ENCODE peak calls at places on chromosomes 5 and 9, in eight cellular contexts. V, C, A, M, P, H, X and Y are unnamed samples.

GRCh38 chr5:568061-568781 is 43.9 kb upstream of the CEP72 start:
- DNase-seq in H (no peak), V (no peak), C (no peak), X (no peak), M (no peak), A (no peak), P (no peak), Y (no peak)

GRCh38 chr5:123085638-123086286 is 3.3 kb upstream of the PRDM6 start:
- DNase-seq in C (no peak), V (peak), H (no peak), M (no peak), X (no peak), P (no peak), A (no peak), Y (no peak)

GRCh38 chr5:87188411-87188810 is 79.3 kb upstream of the RASA1 start:
- DNase-seq in P (no peak), A (peak), M (no peak), C (no peak), X (no peak), V (no peak), H (no peak), Y (no peak)

GRCh38 chr9:26033346-26033745 is 355.1 kb upstream of the TUSC1 start:
- DNase-seq in P (no peak), X (no peak), C (no peak), A (no peak), V (no peak), M (no peak), H (no peak), Y (peak)

GRCh38 chr5:135159626-135160025 is 125.6 kb upstream of the PITX1 start:
- DNase-seq in C (no peak), H (no peak), X (no peak), M (no peak), V (no peak), A (no peak), P (no peak), Y (no peak)

GRCh38 chr5:30099634-30100033 is 1093.9 kb upstream of the CDH6 start:
- DNase-seq in X (no peak), M (peak), A (peak), P (no peak), H (no peak), C (no peak), V (peak), Y (peak)

GRCh38 chr5:169751490-169751889 is 114.4 kb downstream of the DOCK2 start:
- DNase-seq in X (no peak), H (no peak), V (no peak), P (no peak), A (no peak), C (no peak), M (peak), Y (no peak)

GRCh38 chr9:82790868-82791267 is 272.1 kb downstream of the RASEF start:
- DNase-seq in X (no peak), C (no peak), H (no peak), V (no peak), M (no peak), P (no peak), A (no peak), Y (no peak)

GRCh38 chr9:86413966-86414880 is 60.0 kb upstream of the TUT7 start:
- DNase-seq in V (peak), P (no peak), C (no peak), M (peak), A (peak), X (no peak), H (no peak), Y (peak)

DNA sequence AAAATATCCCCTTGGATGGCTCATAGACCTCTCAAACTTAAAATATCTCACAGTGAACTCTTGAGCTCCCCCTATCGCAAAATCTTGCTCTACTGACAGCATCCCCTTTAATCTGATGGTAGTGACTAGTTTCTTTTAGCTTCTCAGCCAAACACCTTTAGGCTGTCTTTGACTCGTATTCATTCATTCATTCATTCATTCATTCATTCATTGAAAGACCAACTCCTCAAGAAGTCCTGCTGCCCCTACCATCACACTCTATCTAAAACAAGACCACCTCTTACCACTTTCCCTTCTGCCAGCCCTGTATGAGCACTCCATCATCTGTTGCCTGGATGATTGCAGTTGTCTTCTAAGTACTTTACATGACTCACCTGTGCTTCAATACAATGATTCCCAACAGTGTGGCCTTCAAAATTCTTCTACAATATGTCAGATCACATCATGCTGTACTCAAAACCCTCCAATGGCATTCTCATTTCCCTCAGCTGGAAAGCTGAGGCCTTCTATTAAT is 46.8 kb downstream of the ITGA2 start:
- DNase-seq in A (peak), M (no peak), C (no peak), H (no peak), X (no peak), P (no peak), V (peak), Y (peak)
- TF ChIP-seq CTCF in A (peak), M (peak), C (no peak), H (no peak), X (no peak), P (peak), V (peak), Y (peak)

GRCh38 chr9:21392270-21392669 is 7.1 kb upstream of the IFNA2 start:
- DNase-seq in M (no peak), V (peak), P (peak), A (peak), X (no peak), C (no peak), H (no peak), Y (peak)

GRCh38 chr9:21398955-21399489 is 9.9 kb upstream of the IFNA8 start:
- DNase-seq in C (no peak), X (no peak), P (no peak), M (no peak), V (no peak), A (no peak), H (no peak), Y (no peak)

DNA sequence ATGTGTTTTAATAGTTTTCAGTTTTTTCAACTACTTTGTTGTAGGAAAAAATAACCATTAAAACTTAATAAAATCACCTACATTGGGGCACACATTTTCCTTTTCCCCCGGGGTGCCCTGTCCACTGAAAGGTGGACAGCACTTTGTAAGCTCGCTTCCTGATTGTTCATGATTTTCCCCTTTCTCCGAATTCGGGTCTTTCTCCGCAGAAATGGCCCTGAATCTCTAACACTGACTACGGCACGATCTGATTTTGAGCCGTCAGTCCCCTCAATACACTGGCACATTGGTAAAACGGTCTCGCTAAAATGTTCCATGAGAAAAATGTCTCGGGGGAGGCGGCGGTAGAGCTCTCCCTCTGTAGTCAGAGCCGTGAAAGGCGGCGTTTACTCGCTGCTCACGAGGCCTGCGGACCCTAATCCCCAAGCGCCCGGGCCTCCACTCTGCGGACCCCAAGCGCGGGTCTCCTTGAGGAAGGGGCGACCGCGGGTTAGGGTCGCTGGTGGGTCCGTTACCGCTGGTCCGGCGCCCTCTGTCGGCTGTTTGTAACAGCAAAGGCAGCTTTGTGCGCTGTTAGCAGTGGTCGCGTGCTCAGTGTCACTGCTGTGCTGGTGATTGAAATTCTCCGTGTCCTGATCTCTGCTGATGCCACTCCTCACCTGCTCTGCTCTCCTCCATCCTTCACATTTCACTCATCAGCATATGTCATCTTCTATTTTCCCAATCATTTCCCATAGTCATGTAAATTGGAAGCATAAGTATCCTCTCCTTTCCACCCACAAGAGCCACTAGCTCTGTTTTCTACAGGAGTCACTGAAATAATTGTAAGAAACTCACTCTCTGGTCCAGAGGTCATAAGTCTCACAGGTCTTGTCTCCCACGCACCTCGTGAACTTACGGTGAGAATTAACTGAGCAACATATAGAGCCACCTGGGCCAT is 10.8 kb upstream of the IFNA2 start:
- DNase-seq in H (no peak), V (peak), P (peak), M (peak), C (peak), A (peak), X (peak), Y (peak)
- H3K4me3 ChIP-seq in H (peak), V (peak), P (peak), M (peak), C (peak), A (peak), X (peak), Y (peak)

GRCh38 chr9:109793921-109794320 is 13.9 kb downstream of the PALM2AKAP2 start:
- DNase-seq in P (no peak), H (no peak), X (no peak), A (no peak), V (no peak), M (no peak), C (no peak), Y (no peak)

GRCh38 chr9:109794361-109795012 is 14.5 kb downstream of the PALM2AKAP2 start:
- DNase-seq in H (no peak), A (no peak), V (no peak), C (no peak), X (no peak), P (no peak), M (no peak), Y (peak)

GRCh38 chr9:109796081-109796480 is 16.1 kb downstream of the PALM2AKAP2 start:
- DNase-seq in X (no peak), H (no peak), V (no peak), P (no peak), A (no peak), C (no peak), M (no peak), Y (no peak)

GRCh38 chr9:109797006-109797405 is 17.0 kb downstream of the PALM2AKAP2 start:
- DNase-seq in V (no peak), X (no peak), H (no peak), A (no peak), M (no peak), C (no peak), P (no peak), Y (no peak)

DNA sequence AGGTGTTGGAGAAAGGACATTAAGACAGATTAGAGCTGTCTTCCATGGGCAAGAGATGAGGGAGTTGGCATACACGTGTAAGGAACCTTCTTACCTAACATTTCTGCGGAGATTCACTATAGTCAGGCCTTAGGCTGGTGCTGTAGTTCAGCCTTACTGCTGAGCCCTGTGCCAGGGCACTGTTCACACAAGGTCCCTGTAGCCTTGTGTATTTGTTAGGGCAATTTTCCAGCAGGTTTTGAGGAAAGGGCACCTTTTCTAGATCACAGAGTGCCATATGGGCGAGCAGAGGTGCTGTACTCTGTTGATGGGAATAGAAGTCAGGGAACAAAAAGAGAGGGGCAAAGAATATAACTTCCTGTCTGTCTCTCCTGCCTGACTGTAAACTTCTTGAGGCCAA is 15.6 kb downstream of the PALM2AKAP2 start:
- DNase-seq in V (no peak), H (no peak), A (no peak), M (no peak), X (no peak), P (no peak), C (no peak), Y (no peak)
- TF ChIP-seq CTCF in V (no peak), H (no peak), A (no peak), M (no peak), X (no peak), P (no peak), C (no peak), Y (no peak)

DNA sequence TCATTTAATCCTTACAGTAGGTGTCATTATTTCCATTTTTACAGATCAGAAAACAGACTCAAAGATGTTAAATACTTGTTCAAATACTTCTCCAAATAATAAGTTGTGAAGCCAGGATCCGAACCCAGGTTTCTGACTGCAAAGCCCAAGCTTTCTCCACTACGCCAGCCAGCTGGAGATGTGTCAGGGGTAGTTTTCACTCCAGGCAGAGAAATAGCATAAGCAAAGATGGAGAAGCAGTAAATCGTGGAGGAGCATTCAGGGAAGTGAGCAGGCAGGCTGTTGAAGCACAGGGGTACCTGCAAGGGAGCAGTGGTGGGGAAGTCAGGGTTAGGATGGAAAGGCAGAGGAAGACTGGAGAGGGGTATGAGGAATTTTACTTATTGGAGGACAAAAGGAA is 2.9 kb downstream of the TLN1 start:
- DNase-seq in X (no peak), M (no peak), V (no peak), C (no peak), H (no peak), A (no peak), P (no peak), Y (no peak)
- H3K4me3 ChIP-seq in X (peak), M (peak), V (peak), C (peak), H (peak), A (peak), P (peak), Y (peak)

GRCh38 chr9:114954986-114955623 is 24.7 kb upstream of the TNFSF8 start:
- DNase-seq in M (no peak), P (no peak), A (no peak), H (no peak), X (no peak), V (no peak), C (no peak), Y (no peak)
- TF ChIP-seq CTCF in M (no peak), P (no peak), A (no peak), H (no peak), X (no peak), V (no peak), C (no peak), Y (no peak)